ENCODE peak calls at places on chromosomes 6 and 20, in seven cellular contexts. M, E, Z, C, B, L and S are unnamed samples.

GRCh38 chr20:34859826-34860545 is 12.7 kb downstream of the GGT7 start:
- DNase-seq in M (no peak), E (no peak), Z (no peak), C (no peak), B (no peak), L (no peak), S (no peak)

GRCh38 chr20:60913298-60913697 is 338.8 kb upstream of the CDH4 start:
- DNase-seq in M (no peak), E (no peak), Z (no peak), C (no peak), B (no peak), L (no peak), S (no peak)

GRCh38 chr6:10537726-10538125 is 16.6 kb downstream of the GCNT2 start:
- DNase-seq in M (no peak), E (no peak), Z (no peak), C (no peak), B (no peak), L (no peak), S (no peak)

GRCh38 chr6:119331676-119332286 is 17.8 kb downstream of the MAN1A1 start:
- DNase-seq in M (no peak), E (no peak), Z (no peak), C (no peak), B (no peak), L (no peak), S (no peak)

GRCh38 chr6:78844899-78845298 is 22.5 kb upstream of the IRAK1BP1 start:
- DNase-seq in M (no peak), E (no peak), Z (no peak), C (no peak), B (no peak), L (no peak), S (no peak)

GRCh38 chr6:13865132-13865531 is 50.8 kb upstream of the MCUR1 start:
- DNase-seq in M (no peak), E (no peak), Z (no peak), C (no peak), B (no peak), L (no peak), S (no peak)

GRCh38 chr20:38133680-38134426 is 31.2 kb downstream of the TGM2 start:
- DNase-seq in M (no peak), E (no peak), Z (no peak), C (no peak), B (no peak), L (no peak), S (no peak)

GRCh38 chr6:81801489-81801888 is 49.0 kb upstream of the TENT5A start:
- DNase-seq in M (no peak), E (no peak), Z (no peak), C (no peak), B (no peak), L (no peak), S (no peak)

GRCh38 chr20:39631557-39631956 is 669.4 kb downstream of the DHX35 start:
- DNase-seq in M (peak; percentile 3), E (no peak), Z (no peak), C (no peak), B (peak; percentile 44), L (peak; percentile 55), S (peak; percentile 28)

GRCh38 chr6:165849539-165850430 is 186.7 kb upstream of the PDE10A start:
- DNase-seq in M (no peak), E (no peak), Z (no peak), C (no peak), B (no peak), L (no peak), S (no peak)

GRCh38 chr6:43355862-43356590 is 13.4 kb downstream of the ZNF318 start:
- DNase-seq in M (peak; percentile 28), E (no peak), Z (peak; percentile 29), C (no peak), B (no peak), L (no peak), S (no peak)